ENCODE peak calls at places on chromosomes 13 and 19, in seven cellular contexts. I, U, Z, D, Y, W and H are unnamed samples.
A peak's percentile ranks its signal among the peaks of the same experiment; 100 is the strongest.

GRCh38 chr19:43738780-43739211 is 16.0 kb downstream of the SMG9 start:
- DNase-seq in I (no peak), U (peak; percentile 71), Z (no peak), D (no peak), Y (no peak), W (no peak), H (no peak)

GRCh38 chr13:110811751-110812110 is 98.2 kb downstream of the ING1 start:
- DNase-seq in I (no peak), U (no peak), Z (no peak), D (no peak), Y (no peak), W (no peak), H (no peak)

GRCh38 chr13:74329978-74330377 is 195.8 kb upstream of the KLF12 start:
- DNase-seq in I (no peak), U (no peak), Z (no peak), D (no peak), Y (peak; percentile 1), W (no peak), H (no peak)

GRCh38 chr13:113812140-113813036 is 51.5 kb downstream of the GAS6 start:
- DNase-seq in I (no peak), U (no peak), Z (no peak), D (no peak), Y (no peak), W (no peak), H (no peak)

GRCh38 chr13:42041684-42042035 is 6.8 kb upstream of the DGKH start:
- DNase-seq in I (peak; percentile 10), U (peak; percentile 67), Z (peak; percentile 70), D (no peak), Y (peak; percentile 74), W (peak; percentile 73), H (peak; percentile 37)

GRCh38 chr13:50122465-50122864 is 107.2 kb downstream of the KCNRG start:
- DNase-seq in I (peak; percentile 13), U (no peak), Z (no peak), D (no peak), Y (no peak), W (no peak), H (no peak)

GRCh38 chr13:48142437-48142836 is 47.5 kb upstream of the MED4 start:
- DNase-seq in I (no peak), U (no peak), Z (no peak), D (no peak), Y (no peak), W (no peak), H (no peak)

GRCh38 chr19:55355213-55355821 is 798 bp upstream of the COX6B2 start:
- DNase-seq in I (no peak), U (no peak), Z (no peak), D (no peak), Y (no peak), W (no peak), H (no peak)

GRCh38 chr13:27793377-27794074 is 1.2 kb downstream of the GSX1 start:
- DNase-seq in I (no peak), U (no peak), Z (no peak), D (no peak), Y (no peak), W (no peak), H (no peak)

GRCh38 chr13:27791901-27792392 is 336 bp upstream of the GSX1 start:
- DNase-seq in I (no peak), U (no peak), Z (no peak), D (no peak), Y (no peak), W (no peak), H (no peak)

GRCh38 chr13:27794075-27794691 is 1.9 kb downstream of the GSX1 start:
- DNase-seq in I (no peak), U (no peak), Z (no peak), D (no peak), Y (no peak), W (no peak), H (no peak)

GRCh38 chr13:27791146-27791900 is 960 bp upstream of the GSX1 start:
- DNase-seq in I (no peak), U (no peak), Z (no peak), D (no peak), Y (no peak), W (no peak), H (no peak)

GRCh38 chr13:27792393-27793218 is at the start of gene GSX1:
- DNase-seq in I (peak; percentile 17), U (peak; percentile 76), Z (peak; percentile 35), D (peak; percentile 81), Y (peak; percentile 85), W (peak; percentile 72), H (peak; percentile 64)
- H3K4me3 ChIP-seq in I (no peak within 1 kb of the TSS), U (peak within 1 kb of the TSS; percentile 43), Z (peak within 1 kb of the TSS; percentile 28), D (peak within 1 kb of the TSS; percentile 40), Y (no peak within 1 kb of the TSS), W (peak within 1 kb of the TSS; percentile 53), H (peak within 1 kb of the TSS; percentile 50)

GRCh38 chr13:37602743-37603381 is 4.3 kb upstream of the POSTN start:
- DNase-seq in I (no peak), U (no peak), Z (no peak), D (no peak), Y (peak; percentile 51), W (no peak), H (no peak)

DNA sequence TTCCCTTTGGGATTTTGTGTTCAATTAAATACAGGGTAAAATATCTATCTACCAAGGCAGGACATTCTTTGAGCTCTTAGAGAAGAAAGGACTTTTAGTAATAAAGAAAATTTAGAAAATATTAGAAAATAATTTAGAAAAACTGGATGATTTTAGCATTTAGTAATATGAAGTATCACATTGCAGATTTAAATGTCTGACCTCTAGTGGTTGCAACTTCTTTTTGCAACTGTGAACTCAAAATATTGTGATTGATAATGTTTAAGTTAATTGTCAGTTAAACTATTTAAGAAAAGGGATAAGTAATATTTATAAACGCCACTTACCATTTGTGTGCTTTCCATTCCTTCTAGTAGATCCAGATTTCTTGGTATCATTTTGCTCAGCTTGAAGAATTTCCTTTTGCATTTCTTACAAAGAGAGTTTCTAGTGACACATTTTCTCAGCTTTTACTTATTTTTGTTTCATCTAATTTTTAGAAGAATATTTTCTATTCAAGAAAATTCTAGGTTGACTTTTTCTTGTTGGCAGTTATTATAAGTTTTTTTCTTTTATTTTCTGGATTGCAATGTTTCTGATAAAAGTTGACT is 10.3 kb upstream of the POSTN start:
- DNase-seq in I (no peak), U (no peak), Z (no peak), D (no peak), Y (no peak), W (no peak), H (no peak)
- TF ChIP-seq CTCF in I (no peak), U (peak; percentile 30), Z (no peak), D (no peak), Y (peak; percentile 48), W (peak; percentile 11), H (peak; percentile 46)

GRCh38 chr19:37313335-37313627 is 57.6 kb upstream of the ZNF527 start:
- DNase-seq in I (no peak), U (no peak), Z (no peak), D (no peak), Y (no peak), W (no peak), H (no peak)
- H3K9me3 ChIP-seq in I (no peaks in the 10 kb centered on the region), U (peaks cover 11% of the 10 kb centered on the region), Z (no peaks in the 10 kb centered on the region), D (peaks cover 27% of the 10 kb centered on the region), Y (no peaks in the 10 kb centered on the region), W (peaks cover 3% of the 10 kb centered on the region), H (no peaks in the 10 kb centered on the region)

DNA sequence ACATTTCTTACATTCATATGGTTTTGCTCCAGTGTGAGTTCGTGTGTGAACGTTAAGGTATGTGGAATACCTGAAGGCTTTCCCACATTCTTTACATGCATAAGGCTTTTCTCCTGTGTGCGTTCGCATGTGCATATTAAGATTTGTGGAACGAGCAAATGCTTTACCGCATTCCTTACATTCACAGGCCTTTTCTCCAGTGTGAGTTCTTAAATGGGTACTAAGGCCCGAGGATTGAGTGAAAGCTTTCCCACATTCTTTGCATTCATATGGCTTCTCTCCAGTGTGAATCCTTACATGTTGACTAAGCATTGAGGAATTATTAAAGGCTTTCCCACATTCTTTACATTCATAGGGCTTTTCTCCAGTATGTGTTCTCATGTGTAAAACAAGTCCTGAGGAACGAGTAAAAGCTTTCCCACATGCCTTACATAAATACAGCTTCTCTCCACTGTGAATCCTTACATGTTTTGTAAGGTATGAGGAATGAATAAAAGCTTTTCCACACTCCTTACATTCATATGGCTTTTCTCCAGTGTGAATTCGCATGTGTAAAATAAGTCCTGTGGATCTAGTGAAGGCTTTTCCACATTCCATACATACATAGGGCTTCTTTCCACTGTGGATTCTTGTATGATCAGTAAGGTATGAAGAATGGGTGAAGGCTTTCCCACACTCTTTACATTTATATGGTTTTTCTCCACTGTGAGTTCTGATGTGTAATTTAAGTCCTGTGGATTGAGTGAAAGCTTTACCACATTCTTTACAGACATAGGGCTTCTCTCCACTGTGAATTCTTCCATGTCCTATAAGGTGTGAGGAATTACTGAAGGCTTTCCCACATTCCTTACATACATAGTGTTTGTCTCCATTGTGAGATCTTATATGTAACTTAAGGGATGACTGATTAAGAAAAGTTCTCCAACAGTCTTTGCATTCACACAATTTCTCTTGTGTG is 10.7 kb downstream of the ZNF846 start:
- DNase-seq in I (no peak), U (no peak), Z (no peak), D (no peak), Y (no peak), W (no peak), H (no peak)
- H3K4me3 ChIP-seq in I (no peak overlapping the region), U (no peak overlapping the region), Z (no peak overlapping the region), D (no peak overlapping the region), Y (no peak overlapping the region), W (no peak overlapping the region), H (no peak overlapping the region)

DNA sequence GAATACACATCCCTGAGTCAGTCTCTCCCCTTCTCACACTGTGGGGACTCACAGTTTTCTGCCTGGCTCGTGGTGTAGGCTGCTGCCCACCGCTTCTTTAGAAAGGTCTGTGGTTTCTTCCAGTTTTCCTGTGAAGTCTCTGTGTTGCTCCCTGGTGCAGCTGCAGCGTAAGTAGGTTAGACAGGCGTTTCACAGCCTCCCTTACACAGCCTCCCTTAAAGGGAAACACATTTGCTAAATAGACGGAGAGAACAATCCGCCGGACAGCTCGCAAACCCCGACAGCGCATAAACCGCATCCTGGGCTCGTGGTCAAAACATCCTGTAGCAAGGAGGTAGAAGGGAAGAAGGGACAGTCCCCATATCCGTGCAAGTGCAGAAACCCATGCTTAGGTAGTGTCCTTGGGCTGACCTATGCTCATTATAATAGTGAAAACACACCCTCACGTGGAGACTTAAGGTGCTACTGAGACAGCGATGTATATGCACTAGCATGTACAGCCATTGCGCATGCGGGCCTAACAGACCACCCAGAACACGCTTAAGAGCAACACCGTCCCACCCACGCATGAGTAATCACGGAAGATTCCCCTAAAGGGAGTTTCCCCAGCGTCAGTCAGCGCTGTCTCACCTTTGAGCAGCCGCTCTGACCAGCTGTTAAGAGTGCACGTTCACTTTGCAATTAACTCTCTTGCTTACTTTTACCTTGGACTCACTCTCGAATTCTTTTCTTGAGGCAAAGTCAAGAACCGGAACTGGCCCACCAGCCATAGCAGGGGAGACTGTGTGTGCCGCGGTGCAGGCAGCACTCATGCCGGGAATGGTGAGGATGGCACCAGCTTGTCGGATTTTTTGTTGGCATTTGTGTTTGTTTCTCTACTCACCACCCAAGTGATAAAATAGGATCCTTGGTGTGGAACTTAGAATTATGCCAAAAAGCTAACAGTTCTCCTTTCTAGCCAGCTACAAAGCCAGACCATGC is 16.6 kb downstream of the SIGLEC8 start:
- DNase-seq in I (peak; percentile 49), U (no peak), Z (no peak), D (peak; percentile 90), Y (no peak), W (no peak), H (no peak)
- TF ChIP-seq CTCF in I (peak; percentile 17), U (no peak), Z (no peak), D (no peak), Y (no peak), W (no peak), H (no peak)

GRCh38 chr13:112056739-112057433 is 10.1 kb upstream of the SOX1 start:
- DNase-seq in I (no peak), U (no peak), Z (no peak), D (peak; percentile 62), Y (no peak), W (no peak), H (no peak)
- H3K9me3 ChIP-seq in I (no peaks in the 10 kb centered on the region), U (no peaks in the 10 kb centered on the region), Z (no peaks in the 10 kb centered on the region), D (no peaks in the 10 kb centered on the region), Y (no peaks in the 10 kb centered on the region), W (no peaks in the 10 kb centered on the region), H (no peaks in the 10 kb centered on the region)